ENCODE peak calls at places on chromosome 5, in eight cellular contexts. D, H, U, K, V, O, J and W are unnamed samples.

GRCh38 chr5:14054965-14055963 is 87.9 kb upstream of the TRIO start:
- DNase-seq in D (no peak), H (no peak), U (no peak), K (no peak), V (peak; percentile 81), O (no peak), J (no peak), W (peak; percentile 75)

GRCh38 chr5:172872997-172873491 is 39.0 kb downstream of the ERGIC1 start:
- DNase-seq in D (peak; percentile 85), H (no peak), U (no peak), K (peak; percentile 96), V (peak; percentile 64), O (peak; percentile 93), J (no peak), W (peak; percentile 65)

GRCh38 chr5:173660481-173661280 is 44.2 kb upstream of the BOD1 start:
- DNase-seq in D (no peak), H (no peak), U (no peak), K (no peak), V (no peak), O (no peak), J (no peak), W (no peak)

GRCh38 chr5:324736-325612 is 3.5 kb downstream of the AHRR start:
- DNase-seq in D (no peak), H (no peak), U (no peak), K (no peak), V (no peak), O (no peak), J (no peak), W (no peak)

GRCh38 chr5:6950250-6950649 is 237.0 kb downstream of the TENT4A start:
- DNase-seq in D (no peak), H (no peak), U (no peak), K (no peak), V (no peak), O (no peak), J (no peak), W (no peak)

GRCh38 chr5:127871448-127872153 is 168.4 kb downstream of the CCDC192 start:
- DNase-seq in D (no peak), H (no peak), U (no peak), K (no peak), V (no peak), O (no peak), J (no peak), W (peak; percentile 60)

GRCh38 chr5:169415351-169415750 is 114.4 kb upstream of the SLIT3 start:
- DNase-seq in D (no peak), H (no peak), U (no peak), K (no peak), V (no peak), O (no peak), J (no peak), W (no peak)

GRCh38 chr5:72226950-72227349 is 93.1 kb downstream of the MRPS27 start:
- DNase-seq in D (no peak), H (no peak), U (no peak), K (no peak), V (no peak), O (peak; percentile 17), J (no peak), W (no peak)

GRCh38 chr5:37710965-37711364 is 128.9 kb downstream of the GDNF start:
- DNase-seq in D (no peak), H (no peak), U (no peak), K (no peak), V (peak; percentile 21), O (no peak), J (no peak), W (peak; percentile 23)

GRCh38 chr5:172488221-172488620 is 33.9 kb upstream of the SH3PXD2B start:
- DNase-seq in D (no peak), H (no peak), U (no peak), K (no peak), V (no peak), O (no peak), J (no peak), W (no peak)

GRCh38 chr5:167050568-167051214 is 1240.8 kb upstream of the WWC1 start:
- DNase-seq in D (no peak), H (no peak), U (peak; percentile 79), K (no peak), V (no peak), O (no peak), J (no peak), W (no peak)

GRCh38 chr5:93018461-93018860 is 562.6 kb downstream of the NR2F1-AS1 start:
- DNase-seq in D (no peak), H (no peak), U (no peak), K (no peak), V (peak; percentile 23), O (no peak), J (no peak), W (peak; percentile 15)

GRCh38 chr5:140344683-140345423 is 1.6 kb downstream of the HBEGF start:
- DNase-seq in D (no peak), H (no peak), U (peak; percentile 65), K (peak; percentile 34), V (peak; percentile 57), O (no peak), J (peak; percentile 41), W (no peak)

GRCh38 chr5:124997186-124997893 is 250.9 kb upstream of the ZNF608 start:
- DNase-seq in D (no peak), H (no peak), U (no peak), K (no peak), V (peak; percentile 31), O (no peak), J (no peak), W (peak; percentile 23)

GRCh38 chr5:163377982-163378381 is 59.4 kb upstream of the CCNG1 start:
- DNase-seq in D (no peak), H (no peak), U (peak; percentile 35), K (no peak), V (no peak), O (no peak), J (no peak), W (no peak)
- H3K4me1 ChIP-seq in D (no peaks in the 10 kb centered on the region), H (no peaks in the 10 kb centered on the region), U (peaks cover 12% of the 10 kb centered on the region), K (peaks cover 14% of the 10 kb centered on the region), V (no peaks in the 10 kb centered on the region), O (no peaks in the 10 kb centered on the region), J (no peaks in the 10 kb centered on the region), W (peaks cover 10% of the 10 kb centered on the region)

DNA sequence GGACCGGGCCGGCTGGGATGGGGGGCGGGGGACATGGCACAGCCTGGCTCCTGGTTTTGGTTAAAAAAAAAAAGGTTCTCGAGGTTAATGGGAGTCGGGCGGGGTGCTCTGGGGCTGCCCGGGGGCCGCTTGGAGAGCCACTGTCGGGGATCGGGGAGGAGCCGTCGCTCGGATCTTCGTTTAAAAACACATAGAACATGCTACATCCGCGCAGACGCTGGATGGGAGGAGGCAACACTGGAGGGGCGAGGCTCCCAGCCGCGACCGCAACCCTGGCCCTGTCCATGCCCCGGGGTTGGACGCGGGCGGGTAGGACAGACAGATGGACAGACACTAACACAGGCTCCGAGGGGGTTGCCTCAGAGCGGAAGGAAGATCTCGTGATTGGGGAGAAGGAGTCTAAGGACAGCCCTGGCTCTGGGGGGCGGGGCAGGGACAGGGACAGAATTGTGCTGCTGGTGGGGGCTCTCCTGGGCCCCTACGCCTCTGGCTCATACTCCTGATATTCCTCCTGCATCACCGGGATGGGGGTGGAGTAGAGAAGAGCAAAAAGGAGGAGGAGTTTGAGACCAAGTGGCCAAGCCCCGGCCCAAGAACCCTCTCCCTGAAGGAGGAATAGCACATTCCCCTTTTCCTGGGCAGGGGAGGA is 9.9 kb downstream of the SNCB start:
- DNase-seq in D (no peak), H (no peak), U (peak; percentile 75), K (no peak), V (no peak), O (no peak), J (no peak), W (peak; percentile 34)
- H3K27me3 ChIP-seq in D (peaks cover 98% of the 10 kb centered on the region), H (no peaks in the 10 kb centered on the region), U (peaks cover 38% of the 10 kb centered on the region), K (peaks cover 16% of the 10 kb centered on the region), V (peaks cover 40% of the 10 kb centered on the region), O (peaks cover 9% of the 10 kb centered on the region), J (peaks cover 36% of the 10 kb centered on the region), W (peaks cover 39% of the 10 kb centered on the region)

GRCh38 chr5:132023258-132024116 is 12.0 kb upstream of the ACSL6 start:
- DNase-seq in D (no peak), H (no peak), U (no peak), K (no peak), V (no peak), O (no peak), J (no peak), W (no peak)

GRCh38 chr5:132020568-132021339 is 9.3 kb upstream of the ACSL6 start:
- DNase-seq in D (no peak), H (no peak), U (no peak), K (no peak), V (no peak), O (no peak), J (peak; percentile 12), W (no peak)

GRCh38 chr5:132022737-132023136 is 11.3 kb upstream of the ACSL6 start:
- DNase-seq in D (no peak), H (no peak), U (no peak), K (no peak), V (no peak), O (no peak), J (no peak), W (no peak)

GRCh38 chr5:132019857-132020555 is 8.5 kb upstream of the ACSL6 start:
- DNase-seq in D (no peak), H (no peak), U (no peak), K (no peak), V (no peak), O (no peak), J (no peak), W (no peak)

DNA sequence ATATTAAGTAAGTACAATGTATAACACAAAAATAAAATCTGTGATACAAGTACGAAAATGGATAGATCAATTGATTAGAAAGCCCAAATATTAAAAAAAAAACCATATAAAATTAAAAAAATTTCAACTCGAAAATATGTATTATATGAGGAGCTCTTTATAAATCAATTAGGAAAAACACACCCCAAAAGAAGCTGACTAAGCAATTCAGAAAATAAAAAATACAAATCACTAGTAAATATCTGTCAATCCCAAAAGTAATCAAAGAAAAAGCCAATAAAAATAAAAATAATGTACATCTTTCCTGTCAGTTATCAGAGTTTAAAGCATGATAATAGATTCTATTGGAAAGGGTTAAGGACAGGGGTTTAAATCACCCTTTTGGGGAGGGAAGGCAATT is 10.2 kb upstream of the ACSL6 start:
- DNase-seq in D (no peak), H (no peak), U (no peak), K (no peak), V (no peak), O (no peak), J (no peak), W (no peak)
- H3K4me1 ChIP-seq in D (no peaks in the 10 kb centered on the region), H (no peaks in the 10 kb centered on the region), U (no peaks in the 10 kb centered on the region), K (no peaks in the 10 kb centered on the region), V (no peaks in the 10 kb centered on the region), O (no peaks in the 10 kb centered on the region), J (no peaks in the 10 kb centered on the region), W (no peaks in the 10 kb centered on the region)

GRCh38 chr5:73336366-73336765 is 112.2 kb downstream of the FOXD1 start:
- DNase-seq in D (no peak), H (no peak), U (no peak), K (no peak), V (peak; percentile 58), O (no peak), J (no peak), W (no peak)
- H3K27me3 ChIP-seq in D (peaks cover 86% of the 10 kb centered on the region), H (peaks cover 2% of the 10 kb centered on the region), U (no peaks in the 10 kb centered on the region), K (peaks cover 5% of the 10 kb centered on the region), V (peaks cover 2% of the 10 kb centered on the region), O (no peaks in the 10 kb centered on the region), J (peaks cover 17% of the 10 kb centered on the region), W (peaks cover 19% of the 10 kb centered on the region)